ENCODE peak calls at places on chromosome 18, in eight cellular contexts. Y is tibial nerve, I is transverse colon, D is left lung, E is heart right ventricle, T is neural progenitor cell, Q is bronchial epithelial cell, G is stomach. P is an unnamed sample.

GRCh38 chr18:53909668-53910067 is 314.8 kb downstream of the MBD2 start:
- DNase-seq in Y (peak; percentile 30), G (no peak), T (no peak), E (no peak), D (no peak), I (no peak), Q (peak; percentile 29), P (peak; percentile 56)

GRCh38 chr18:23209031-23209430 is 73.7 kb downstream of the CABLES1 start:
- DNase-seq in Q (peak; percentile 84), T (no peak), I (no peak), E (no peak), Y (no peak), D (no peak), G (no peak), P (no peak)

GRCh38 chr18:32114293-32114692 is 22.6 kb downstream of the RNF138 start:
- DNase-seq in I (no peak), G (no peak), Q (no peak), Y (no peak), T (no peak), E (no peak), D (no peak), P (no peak)

GRCh38 chr18:44816449-44816848 is 135.8 kb downstream of the SETBP1 start:
- DNase-seq in I (no peak), D (no peak), Q (no peak), Y (no peak), T (no peak), E (no peak), G (no peak), P (no peak)

GRCh38 chr18:23563377-23564043 is 22.8 kb downstream of the NPC1 start:
- DNase-seq in E (no peak), I (no peak), T (no peak), Q (peak; percentile 70), D (no peak), G (no peak), Y (no peak), P (no peak)

GRCh38 chr18:36088256-36088655 is 20.9 kb upstream of the RPRD1A start:
- DNase-seq in I (no peak), E (no peak), Q (peak; percentile 78), T (no peak), Y (no peak), D (no peak), G (no peak), P (no peak)

GRCh38 chr18:78501251-78501650 is 478.4 kb upstream of the SALL3 start:
- DNase-seq in E (no peak), Y (no peak), I (no peak), T (no peak), D (no peak), Q (no peak), G (no peak), P (no peak)

GRCh38 chr18:10822457-10822856 is 296.6 kb downstream of the NAPG start:
- DNase-seq in E (no peak), D (no peak), T (peak; percentile 50), Y (no peak), G (no peak), I (no peak), Q (no peak), P (no peak)

GRCh38 chr18:7094432-7094831 is 23.2 kb downstream of the LAMA1 start:
- DNase-seq in E (no peak), G (no peak), T (no peak), D (no peak), I (no peak), Q (no peak), Y (no peak), P (no peak)

GRCh38 chr18:77223653-77224052 is 26.0 kb upstream of the GALR1 start:
- DNase-seq in T (no peak), Y (no peak), E (no peak), I (no peak), Q (peak; percentile 77), D (no peak), G (no peak), P (no peak)

GRCh38 chr18:10088734-10089133 is 174.9 kb downstream of the VAPA start:
- DNase-seq in D (no peak), Q (peak; percentile 25), T (no peak), E (no peak), G (no peak), I (no peak), Y (no peak), P (no peak)

GRCh38 chr18:35672897-35673296 is 91.4 kb downstream of the GALNT1 start:
- DNase-seq in D (no peak), E (no peak), Y (no peak), I (peak; percentile 50), Q (peak; percentile 87), G (no peak), T (no peak), P (no peak)

GRCh38 chr18:6199777-6200176 is 214.9 kb downstream of the L3MBTL4 start:
- DNase-seq in E (no peak), T (no peak), G (no peak), I (no peak), Y (no peak), Q (no peak), D (no peak), P (no peak)

DNA sequence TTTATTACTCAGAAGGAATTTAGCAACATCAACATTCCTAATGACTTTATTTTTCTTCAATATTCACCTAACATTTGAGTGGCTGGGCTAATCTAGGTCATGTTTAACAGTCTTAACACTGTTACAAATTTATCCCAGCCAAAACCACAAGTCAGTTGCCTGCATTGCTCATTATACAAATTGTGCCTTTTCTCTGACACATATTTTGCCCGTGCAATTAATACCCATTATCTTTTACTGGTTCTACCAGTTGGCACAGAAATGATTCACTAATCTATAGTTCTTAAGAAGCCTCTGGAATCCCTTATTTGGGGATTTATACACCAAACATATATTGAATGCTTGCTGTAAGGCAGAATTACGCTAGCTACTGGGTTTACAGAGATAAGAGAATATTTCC is 46.3 kb downstream of the ZCCHC2 start:
- DNase-seq in Q (peak; percentile 45), I (no peak), E (no peak), D (no peak), Y (no peak), T (no peak), G (no peak), P (no peak)
- H3K36me3 ChIP-seq in Q (peaks cover 6% of the 10 kb centered on the region), I (no peaks in the 10 kb centered on the region), E (no peaks in the 10 kb centered on the region), D (peaks cover 83% of the 10 kb centered on the region), Y (no peaks in the 10 kb centered on the region), T (peaks cover 10% of the 10 kb centered on the region), G (peaks cover 3% of the 10 kb centered on the region), P (no peaks in the 10 kb centered on the region)

GRCh38 chr18:3368193-3368592 is 81.8 kb upstream of the TGIF1 start:
- DNase-seq in Q (peak; percentile 29), D (no peak), T (no peak), I (no peak), G (no peak), Y (no peak), E (no peak), P (no peak)
- H3K36me3 ChIP-seq in Q (no peaks in the 10 kb centered on the region), D (no peaks in the 10 kb centered on the region), T (no peaks in the 10 kb centered on the region), I (no peaks in the 10 kb centered on the region), G (no peaks in the 10 kb centered on the region), Y (no peaks in the 10 kb centered on the region), E (no peaks in the 10 kb centered on the region), P (no peaks in the 10 kb centered on the region)

DNA sequence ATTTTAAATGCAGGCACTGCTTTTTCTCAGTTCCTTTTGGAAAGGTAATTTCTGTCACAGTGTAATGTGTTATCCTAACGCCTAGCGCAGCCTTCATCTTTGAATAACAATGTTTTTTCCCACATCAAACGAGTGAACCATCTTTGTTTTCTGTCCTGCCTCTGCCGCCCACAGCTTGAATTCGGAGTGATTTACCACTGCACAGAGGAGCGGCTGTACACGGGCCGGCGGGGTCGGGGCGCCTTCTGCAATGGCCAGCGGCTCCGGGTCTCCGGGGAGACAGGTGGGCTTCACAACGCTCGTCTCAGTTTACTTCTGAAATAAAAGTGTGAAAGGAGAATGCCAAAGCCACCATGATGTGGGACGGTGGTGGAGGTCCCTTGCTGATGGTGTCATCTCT is 32.8 kb downstream of the IMPA2 start:
- DNase-seq in D (no peak), Y (no peak), T (no peak), I (no peak), G (no peak), Q (no peak), E (no peak), P (no peak)
- H3K36me3 ChIP-seq in D (peaks cover 94% of the 10 kb centered on the region), Y (no peaks in the 10 kb centered on the region), T (no peaks in the 10 kb centered on the region), I (no peaks in the 10 kb centered on the region), G (peaks cover 23% of the 10 kb centered on the region), Q (peaks cover 6% of the 10 kb centered on the region), E (no peaks in the 10 kb centered on the region), P (peaks cover 32% of the 10 kb centered on the region)

GRCh38 chr18:8816233-8816632 is 110.9 kb downstream of the MTCL1 start:
- DNase-seq in G (no peak), E (no peak), Q (no peak), T (no peak), D (no peak), Y (no peak), I (no peak), P (no peak)
- H3K36me3 ChIP-seq in G (no peaks in the 10 kb centered on the region), E (no peaks in the 10 kb centered on the region), Q (peaks cover 14% of the 10 kb centered on the region), T (peaks cover 10% of the 10 kb centered on the region), D (no peaks in the 10 kb centered on the region), Y (no peaks in the 10 kb centered on the region), I (no peaks in the 10 kb centered on the region), P (peaks cover 5% of the 10 kb centered on the region)

GRCh38 chr18:3256693-3257626 is 5.0 kb upstream of the MYL12B start:
- DNase-seq in Y (no peak), Q (peak; percentile 90), G (peak; percentile 49), D (no peak), I (no peak), T (no peak), E (no peak), P (no peak)
- H3K36me3 ChIP-seq in Y (no peaks in the 10 kb centered on the region), Q (peaks cover 12% of the 10 kb centered on the region), G (peaks cover 54% of the 10 kb centered on the region), D (peaks cover 66% of the 10 kb centered on the region), I (no peaks in the 10 kb centered on the region), T (peaks cover 29% of the 10 kb centered on the region), E (peaks cover 10% of the 10 kb centered on the region), P (peaks cover 21% of the 10 kb centered on the region)

DNA sequence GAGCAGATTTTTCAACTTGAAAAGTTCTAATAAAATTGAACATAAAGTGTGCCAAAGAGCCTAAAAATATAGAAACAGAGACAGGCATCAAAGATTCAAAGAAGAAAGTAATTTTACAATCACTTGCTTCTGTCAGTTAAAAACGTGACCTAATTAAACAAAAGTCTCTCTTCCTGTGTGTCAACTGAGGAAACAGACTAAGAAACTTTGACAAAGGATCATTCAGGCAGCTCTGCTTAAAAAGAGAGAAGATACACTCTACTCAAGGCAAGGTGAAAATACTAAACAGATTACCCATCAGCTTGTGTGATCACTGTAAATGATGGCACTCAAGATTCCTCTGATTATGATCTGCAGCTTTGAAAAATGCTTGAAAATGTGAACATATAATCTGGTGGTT is 47.8 kb downstream of the DYM start:
- DNase-seq in D (no peak), Q (no peak), G (no peak), I (no peak), Y (no peak), T (no peak), E (no peak), P (no peak)
- H3K36me3 ChIP-seq in D (peaks cover 11% of the 10 kb centered on the region), Q (no peaks in the 10 kb centered on the region), G (no peaks in the 10 kb centered on the region), I (no peaks in the 10 kb centered on the region), Y (no peaks in the 10 kb centered on the region), T (no peaks in the 10 kb centered on the region), E (no peaks in the 10 kb centered on the region), P (no peaks in the 10 kb centered on the region)

GRCh38 chr18:13124411-13124810 is 94.1 kb upstream of the LDLRAD4 start:
- DNase-seq in G (no peak), D (no peak), Q (no peak), T (no peak), I (no peak), Y (no peak), E (no peak), P (no peak)
- H3K36me3 ChIP-seq in G (peaks cover 10% of the 10 kb centered on the region), D (peaks cover 43% of the 10 kb centered on the region), Q (no peaks in the 10 kb centered on the region), T (no peaks in the 10 kb centered on the region), I (no peaks in the 10 kb centered on the region), Y (no peaks in the 10 kb centered on the region), E (no peaks in the 10 kb centered on the region), P (no peaks in the 10 kb centered on the region)

P was measured in H7.